ENCODE peak calls at places on chromosomes 4 and X, in ten cellular contexts. A is Panc1, X is right cardiac atrium, P is AG04450, S is H9, W is stomach, Q is ovary, L is hepatocyte, B is uterus, H is neuronal stem cell. E is an unnamed sample.

GRCh38 chrX:129876734-129877395 is 29.1 kb upstream of the UTP14A start:
- DNase-seq in Q (no peak), A (no peak), X (no peak), H (no peak), W (no peak), B (no peak), L (peak; percentile 8), S (peak; percentile 27), P (no peak), E (no peak)

GRCh38 chr4:146029939-146030710 is 91.5 kb upstream of the ZNF827 start:
- DNase-seq in Q (no peak), W (peak; percentile 35), S (peak; percentile 37), A (no peak), B (no peak), H (no peak), P (no peak), L (peak; percentile 66), X (no peak), E (no peak)

GRCh38 chrX:24231169-24231568 is 81.6 kb downstream of the ZFX start:
- DNase-seq in B (no peak), L (peak; percentile 76), X (no peak), W (no peak), H (no peak), S (no peak), A (no peak), Q (peak; percentile 38), P (peak; percentile 37), E (peak; percentile 21)

GRCh38 chr4:174398728-174399127 is 115.0 kb downstream of the CEP44 start:
- DNase-seq in X (no peak), H (no peak), A (no peak), Q (no peak), W (no peak), B (no peak), S (no peak), P (peak; percentile 34), L (no peak), E (no peak)

GRCh38 chr4:92447265-92447905 is 143.6 kb downstream of the GRID2 start:
- DNase-seq in S (no peak), L (no peak), B (no peak), Q (no peak), H (no peak), A (no peak), W (no peak), P (no peak), X (no peak), E (no peak)

GRCh38 chrX:281166-281999 is at the start of gene PLCXD1:
- DNase-seq in X (peak; percentile 59), P (peak; percentile 21), H (peak; percentile 73), W (peak; percentile 32), Q (no peak), L (peak; percentile 89), B (peak; percentile 25), A (no peak), S (peak; percentile 97), E (no peak)

GRCh38 chr4:8868321-8869001 is 3.2 kb downstream of the HMX1 start:
- DNase-seq in P (no peak), S (no peak), L (no peak), B (no peak), Q (no peak), X (no peak), H (no peak), W (no peak), A (no peak), E (no peak)

GRCh38 chr4:8913858-8914460 is 42.3 kb upstream of the HMX1 start:
- DNase-seq in A (no peak), Q (peak; percentile 9), W (no peak), B (no peak), S (no peak), P (no peak), H (no peak), X (no peak), L (peak; percentile 2), E (no peak)

GRCh38 chrX:39602226-39602625 is 495.5 kb downstream of the BCOR start:
- DNase-seq in L (no peak), B (no peak), P (no peak), H (no peak), W (no peak), X (no peak), S (no peak), Q (no peak), A (no peak), E (no peak)

GRCh38 chr4:7512428-7512827 is 77.7 kb upstream of the PSAPL1 start:
- DNase-seq in W (no peak), Q (no peak), H (no peak), L (no peak), S (no peak), A (no peak), B (no peak), X (peak; percentile 35), P (no peak), E (no peak)

GRCh38 chr4:140993350-140993749 is 139.9 kb downstream of the RNF150 start:
- DNase-seq in H (no peak), L (no peak), X (no peak), S (no peak), B (no peak), A (no peak), Q (peak; percentile 24), P (no peak), W (no peak), E (no peak)

GRCh38 chrX:129230850-129231512 is 292.3 kb downstream of the SMARCA1 start:
- DNase-seq in L (no peak), Q (no peak), W (no peak), A (no peak), P (no peak), S (no peak), H (no peak), X (no peak), B (no peak), E (no peak)

GRCh38 chr4:100348472-100348871 is 158.2 kb upstream of the DDIT4L start:
- DNase-seq in S (no peak), Q (no peak), H (no peak), P (no peak), W (no peak), X (no peak), B (no peak), A (peak; percentile 41), L (peak; percentile 50), E (peak; percentile 71)

GRCh38 chrX:13774696-13775095 is 40.1 kb downstream of the OFD1 start:
- DNase-seq in X (no peak), P (no peak), W (no peak), S (no peak), Q (no peak), H (no peak), B (no peak), L (no peak), A (no peak), E (no peak)

DNA sequence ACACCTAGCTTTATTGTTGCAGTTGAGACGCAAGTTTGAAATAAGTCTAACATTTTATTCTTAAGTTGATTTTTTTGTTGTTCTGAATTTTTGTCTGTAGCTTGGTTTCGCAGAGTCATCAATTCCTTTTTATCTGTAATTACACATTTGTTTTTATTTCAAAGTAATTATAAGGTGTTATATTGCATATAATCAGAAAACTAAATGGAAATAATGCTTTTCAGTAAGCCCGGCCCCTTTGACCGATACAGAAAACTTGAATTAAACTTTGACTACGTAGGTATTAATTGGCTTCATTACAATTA is 2.1 kb downstream of the KDM6A start:
- DNase-seq in L (no peak), P (no peak), A (no peak), H (no peak), S (no peak), B (no peak), X (no peak), Q (no peak), W (no peak), E (no peak)
- H3K27ac ChIP-seq in L (no peak overlapping the region), P (no peak overlapping the region), A (peak overlapping the region; percentile 35), H (no peak overlapping the region), S (no peak overlapping the region), B (peak overlapping the region; percentile 100), X (no peak overlapping the region), Q (no peak overlapping the region), W (no peak overlapping the region), E (peak overlapping the region; percentile 89)

GRCh38 chr4:118285931-118286330 is 66.9 kb downstream of the PRSS12 start:
- DNase-seq in B (no peak), L (no peak), P (no peak), H (no peak), Q (no peak), X (no peak), A (no peak), S (no peak), W (no peak), E (no peak)
- H3K27ac ChIP-seq in B (no peak overlapping the region), L (no peak overlapping the region), P (no peak overlapping the region), H (no peak overlapping the region), Q (no peak overlapping the region), X (no peak overlapping the region), A (no peak overlapping the region), S (no peak overlapping the region), W (no peak overlapping the region), E (peak overlapping the region; percentile 95)

GRCh38 chr4:87410157-87410556 is 12.2 kb upstream of the NUDT9 start:
- DNase-seq in W (no peak), B (no peak), A (no peak), X (no peak), S (no peak), Q (no peak), L (no peak), P (no peak), H (no peak), E (no peak)
- H3K27ac ChIP-seq in W (no peak overlapping the region), B (no peak overlapping the region), A (no peak overlapping the region), X (no peak overlapping the region), S (no peak overlapping the region), Q (no peak overlapping the region), L (peak overlapping the region; percentile 80), P (no peak overlapping the region), H (no peak overlapping the region), E (no peak overlapping the region)

GRCh38 chr4:89329280-89329679 is 21.7 kb upstream of the GPRIN3 start:
- DNase-seq in A (no peak), H (no peak), B (no peak), X (no peak), Q (no peak), W (no peak), L (no peak), S (no peak), P (no peak), E (no peak)

GRCh38 chr4:89331197-89331596 is 23.6 kb upstream of the GPRIN3 start:
- DNase-seq in Q (no peak), W (no peak), A (no peak), P (no peak), H (no peak), X (no peak), S (no peak), B (no peak), L (no peak), E (no peak)

GRCh38 chr4:89334311-89334710 is 26.7 kb upstream of the GPRIN3 start:
- DNase-seq in B (no peak), P (no peak), X (no peak), A (no peak), S (no peak), W (no peak), H (no peak), L (no peak), Q (no peak), E (no peak)

GRCh38 chr4:89334830-89335229 is 27.2 kb upstream of the GPRIN3 start:
- DNase-seq in B (no peak), L (no peak), W (no peak), P (no peak), S (no peak), X (no peak), A (no peak), H (no peak), Q (no peak), E (no peak)

GRCh38 chr4:89331637-89332544 is 24.3 kb upstream of the GPRIN3 start:
- DNase-seq in W (no peak), X (no peak), P (no peak), H (no peak), A (no peak), Q (no peak), B (no peak), L (no peak), S (no peak), E (no peak)
- H3K27ac ChIP-seq in W (no peak overlapping the region), X (no peak overlapping the region), P (no peak overlapping the region), H (no peak overlapping the region), A (no peak overlapping the region), Q (no peak overlapping the region), B (no peak overlapping the region), L (no peak overlapping the region), S (no peak overlapping the region), E (no peak overlapping the region)

GRCh38 chr4:113382704-113383103 is 333.3 kb downstream of the ANK2 start:
- DNase-seq in L (no peak), A (no peak), X (no peak), W (no peak), Q (no peak), B (no peak), S (no peak), P (no peak), H (no peak), E (no peak)
- H3K27ac ChIP-seq in L (no peak overlapping the region), A (no peak overlapping the region), X (no peak overlapping the region), W (no peak overlapping the region), Q (no peak overlapping the region), B (peak overlapping the region; percentile 30), S (no peak overlapping the region), P (no peak overlapping the region), H (no peak overlapping the region), E (no peak overlapping the region)

E was measured in keratinocyte.